ENCODE peak calls at places on chromosome 22, in four cellular contexts. L is psoas muscle, V is epithelial cell of esophagus, M is esophagus squamous epithelium. B is an unnamed sample.

GRCh38 chr22:27990879-27991278 is 71.8 kb upstream of the PITPNB start:
- DNase-seq in L (peak), V (peak), M (no peak), B (peak)

GRCh38 chr22:48492371-48493320 is 1335.0 kb downstream of the BRD1 start:
- DNase-seq in L (peak), V (peak), M (no peak), B (peak)

GRCh38 chr22:43487311-43488030 is 75.7 kb downstream of the MPPED1 start:
- DNase-seq in L (no peak), V (no peak), M (no peak), B (no peak)

GRCh38 chr22:45582236-45582954 is 79.7 kb downstream of the FBLN1 start:
- DNase-seq in L (peak), V (no peak), M (no peak), B (no peak)

GRCh38 chr22:48692734-48693376 is 1134.8 kb downstream of the BRD1 start:
- DNase-seq in L (peak), V (no peak), M (no peak), B (no peak)

GRCh38 chr22:47600791-47601400 is 838.4 kb downstream of the TBC1D22A start:
- DNase-seq in L (no peak), V (no peak), M (no peak), B (no peak)

GRCh38 chr22:47591709-47592108 is 829.3 kb downstream of the TBC1D22A start:
- DNase-seq in L (peak), V (no peak), M (no peak), B (no peak)

GRCh38 chr22:27219036-27219435 is 561.6 kb downstream of the MIAT start:
- DNase-seq in L (no peak), V (no peak), M (no peak), B (no peak)

GRCh38 chr22:37848587-37849088 is 581 bp upstream of the EIF3L start:
- DNase-seq in L (no peak), V (peak), M (no peak), B (no peak)

GRCh38 chr22:17830041-17830961 is 56.0 kb upstream of the BID start:
- DNase-seq in L (peak), V (peak), M (peak), B (peak)

GRCh38 chr22:34380532-34380931 is 460.3 kb upstream of the LARGE1 start:
- DNase-seq in L (no peak), V (no peak), M (no peak), B (no peak)

GRCh38 chr22:31883989-31884388 is 60.3 kb upstream of the YWHAH start:
- DNase-seq in L (no peak), V (no peak), M (no peak), B (no peak)

GRCh38 chr22:36773935-36774334 is 2.0 kb downstream of the IFT27 start:
- DNase-seq in L (no peak), V (peak), M (no peak), B (no peak)

GRCh38 chr22:23850136-23850611 is 7.5 kb upstream of the SLC2A11 start:
- DNase-seq in L (peak), V (no peak), M (no peak), B (no peak)

GRCh38 chr22:17074648-17075002 is 10.2 kb upstream of the IL17RA start:
- DNase-seq in L (no peak), V (no peak), M (no peak), B (no peak)

GRCh38 chr22:28111501-28111900 is 192.4 kb upstream of the PITPNB start:
- DNase-seq in L (no peak), V (no peak), M (no peak), B (no peak)

GRCh38 chr22:49371325-49372110 is 456.2 kb downstream of the BRD1 start:
- DNase-seq in L (no peak), V (no peak), M (no peak), B (no peak)

GRCh38 chr22:17314472-17314871 is 54.8 kb upstream of the CECR2 start:
- DNase-seq in L (no peak), V (no peak), M (no peak), B (no peak)

GRCh38 chr22:45958971-45959370 is 18.0 kb downstream of the WNT7B start:
- DNase-seq in L (no peak), V (no peak), M (no peak), B (no peak)

GRCh38 chr22:32571764-32572163 is 97.2 kb downstream of the FBXO7 start:
- DNase-seq in L (no peak), V (no peak), M (no peak), B (no peak)

GRCh38 chr22:46105494-46106278 is 44.6 kb upstream of the PPARA start:
- DNase-seq in L (peak), V (peak), M (no peak), B (peak)

GRCh38 chr22:30201970-30202369 is 44.6 kb downstream of the LIF start:
- DNase-seq in L (no peak), V (peak), M (no peak), B (no peak)

GRCh38 chr22:41365425-41365824 is 16.3 kb upstream of the TEF start:
- DNase-seq in L (no peak), V (no peak), M (no peak), B (no peak)

GRCh38 chr22:47534150-47535133 is 772.0 kb downstream of the TBC1D22A start:
- DNase-seq in L (no peak), V (no peak), M (no peak), B (no peak)

GRCh38 chr22:35830305-35830704 is 112.6 kb downstream of the APOL5 start:
- DNase-seq in L (no peak), V (no peak), M (no peak), B (no peak)

GRCh38 chr22:43714104-43714503 is 98.0 kb downstream of the EFCAB6 start:
- DNase-seq in L (no peak), V (no peak), M (no peak), B (no peak)

GRCh38 chr22:37381489-37381888 is 45.8 kb downstream of the ELFN2 start:
- DNase-seq in L (no peak), V (no peak), M (no peak), B (no peak)

GRCh38 chr22:38313384-38313955 is 3.8 kb downstream of the CSNK1E start:
- DNase-seq in L (peak), V (peak), M (no peak), B (peak)

GRCh38 chr22:47236718-47237117 is 474.3 kb downstream of the TBC1D22A start:
- DNase-seq in L (no peak), V (no peak), M (no peak), B (no peak)

GRCh38 chr22:42805016-42805997 is 51.8 kb downstream of the ARFGAP3 start:
- DNase-seq in L (peak), V (peak), M (no peak), B (peak)

GRCh38 chr22:17083811-17084540 is 824 bp upstream of the IL17RA start:
- DNase-seq in L (peak), V (no peak), M (no peak), B (no peak)

GRCh38 chr22:45319319-45319675 is 9.6 kb downstream of the FAM118A start:
- DNase-seq in L (peak), V (no peak), M (no peak), B (peak)

GRCh38 chr22:29621761-29622526 is 18.5 kb downstream of the NF2 start:
- DNase-seq in L (no peak), V (peak), M (no peak), B (no peak)

GRCh38 chr22:35641494-35642120 is 6.6 kb upstream of the APOL6 start:
- DNase-seq in L (no peak), V (no peak), M (no peak), B (no peak)

GRCh38 chr22:29443452-29443851 is 5.1 kb downstream of the RFPL1 start:
- DNase-seq in L (no peak), V (no peak), M (no peak), B (no peak)

GRCh38 chr22:37240941-37241320 is 3.1 kb downstream of the RAC2 start:
- DNase-seq in L (peak), V (no peak), M (no peak), B (no peak)

GRCh38 chr22:20429254-20430100 is 8.1 kb downstream of the SCARF2 start:
- DNase-seq in L (peak), V (no peak), M (no peak), B (peak)

GRCh38 chr22:20431520-20432237 is 5.9 kb downstream of the SCARF2 start:
- DNase-seq in L (peak), V (no peak), M (no peak), B (no peak)

GRCh38 chr22:20428496-20429253 is 8.9 kb downstream of the SCARF2 start:
- DNase-seq in L (peak), V (no peak), M (no peak), B (no peak)

GRCh38 chr22:20430641-20431519 is 6.7 kb downstream of the SCARF2 start:
- DNase-seq in L (peak), V (peak), M (no peak), B (no peak)

GRCh38 chr22:20430101-20430640 is 7.5 kb downstream of the SCARF2 start:
- DNase-seq in L (peak), V (no peak), M (no peak), B (no peak)
- H3K4me3 ChIP-seq in L (no peak), V (no peak), M (peak), B (no peak)

DNA sequence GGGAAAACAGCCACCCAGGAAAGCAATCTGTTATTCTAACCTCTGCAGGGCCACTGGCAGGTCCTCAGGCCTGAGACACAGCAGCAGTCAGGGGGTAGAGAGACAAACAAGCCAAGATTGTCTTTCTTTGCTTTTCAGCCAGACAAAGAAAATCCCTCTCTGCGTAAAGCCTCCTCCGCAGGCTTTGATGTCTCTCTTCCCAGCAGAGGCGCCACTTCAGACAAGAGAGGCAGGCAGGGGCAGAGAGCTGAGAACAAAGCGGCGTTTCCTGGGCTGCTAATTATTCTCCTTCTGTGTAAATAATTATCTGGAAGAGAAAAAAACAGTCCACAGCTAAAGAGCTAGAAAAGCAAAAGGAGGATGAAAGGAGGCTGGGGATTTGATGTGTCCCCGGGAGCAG is 102.7 kb upstream of the SEZ6L start:
- DNase-seq in L (no peak), V (no peak), M (no peak), B (no peak)
- TF ChIP-seq CTCF in L (no peak), V (no peak), M (no peak), B (no peak)

DNA sequence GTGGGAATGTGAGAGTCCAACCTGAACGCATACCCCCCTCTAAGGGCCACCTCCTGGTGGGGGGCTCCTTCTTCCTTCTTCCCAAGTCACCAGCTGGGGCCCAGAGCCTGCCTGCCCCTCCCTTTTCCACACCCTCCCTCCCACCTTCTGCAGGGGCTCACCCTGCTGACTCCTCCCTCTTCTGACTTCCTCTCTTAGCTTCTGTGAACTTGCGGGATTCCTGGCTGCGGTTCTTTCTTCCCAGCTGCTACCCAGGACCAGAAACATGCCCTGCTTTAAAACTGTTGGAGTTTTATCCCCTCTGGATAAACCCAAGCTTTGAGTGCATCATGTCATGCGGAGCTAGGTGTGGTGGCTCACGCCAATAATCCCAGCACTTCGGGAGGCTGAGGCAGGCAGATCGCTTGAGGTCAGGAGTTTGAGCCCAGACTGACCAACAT is 10.2 kb downstream of the LRRC74B start:
- DNase-seq in L (no peak), V (no peak), M (no peak), B (peak)
- H3K4me3 ChIP-seq in L (no peak), V (no peak), M (no peak), B (no peak)

GRCh38 chr22:39603345-39603744 is 32.8 kb downstream of the CACNA1I start:
- DNase-seq in L (no peak), V (no peak), M (no peak), B (no peak)
- TF ChIP-seq CTCF in L (no peak), V (no peak), M (no peak), B (no peak)

B was measured in uterus.